ENCODE peak calls at places on chromosomes 7 and 10, in five cellular contexts. G is AG09319, W is HFF-Myc, A is spleen, K is astrocyte of the spinal cord. I is an unnamed sample.

GRCh38 chr10:104980401-104980800 is 339.3 kb downstream of the SORCS3 start:
- DNase-seq in W (no peak), G (no peak), A (no peak), K (no peak), I (no peak)

GRCh38 chr10:114995468-114995867 is 57.5 kb downstream of the TRUB1 start:
- DNase-seq in G (no peak), A (no peak), K (peak; percentile 12), W (no peak), I (peak; percentile 40)

GRCh38 chr10:80171248-80171660 is 34.1 kb downstream of the ANXA11 start:
- DNase-seq in K (no peak), G (no peak), W (no peak), A (peak; percentile 45), I (no peak)

GRCh38 chr7:23343102-23343501 is 44.0 kb downstream of the MALSU1 start:
- DNase-seq in W (no peak), A (no peak), K (no peak), G (no peak), I (no peak)

GRCh38 chr7:130945411-130945811 is 211.4 kb upstream of the KLF14 start:
- DNase-seq in G (no peak), K (no peak), A (no peak), W (no peak), I (no peak)

GRCh38 chr10:60414877-60415585 is 25.4 kb upstream of the ANK3 start:
- DNase-seq in K (peak; percentile 85), W (peak; percentile 42), G (peak; percentile 29), A (no peak), I (peak; percentile 85)

GRCh38 chr10:88979153-88979562 is 11.4 kb upstream of the FAS start:
- DNase-seq in K (peak; percentile 94), A (no peak), W (no peak), G (peak; percentile 46), I (peak; percentile 75)

GRCh38 chr7:156986378-156986777 is 24.1 kb downstream of the MNX1 start:
- DNase-seq in A (no peak), G (no peak), K (no peak), W (no peak), I (no peak)

GRCh38 chr7:83468251-83468739 is 180.6 kb downstream of the SEMA3E start:
- DNase-seq in G (peak; percentile 93), W (peak; percentile 98), A (no peak), K (peak; percentile 98), I (peak; percentile 98)

GRCh38 chr10:75002351-75002725 is 109.1 kb upstream of the SAMD8 start:
- DNase-seq in A (no peak), G (no peak), W (no peak), K (no peak), I (no peak)

GRCh38 chr10:114648368-114648767 is 9.7 kb downstream of the ABLIM1 start:
- DNase-seq in G (no peak), K (peak; percentile 60), A (no peak), W (peak; percentile 47), I (peak; percentile 71)

GRCh38 chr10:12513003-12513365 is 163.6 kb downstream of the CAMK1D start:
- DNase-seq in G (no peak), A (no peak), K (no peak), W (no peak), I (no peak)

GRCh38 chr7:149172534-149172920 is 22.8 kb upstream of the ZNF282 start:
- DNase-seq in A (no peak), G (no peak), W (no peak), K (no peak), I (no peak)

GRCh38 chr7:123769371-123769770 is 20.6 kb upstream of the WASL start:
- DNase-seq in A (no peak), K (peak; percentile 67), W (peak; percentile 2), G (no peak), I (peak; percentile 76)

GRCh38 chr7:756928-757560 is 30.0 kb upstream of the PRKAR1B start:
- DNase-seq in K (no peak), A (peak; percentile 65), G (no peak), W (no peak), I (no peak)

GRCh38 chr7:13603661-13604060 is 385.8 kb downstream of the ETV1 start:
- DNase-seq in A (no peak), G (no peak), W (no peak), K (peak; percentile 8), I (peak; percentile 3)

GRCh38 chr7:157016352-157017041 is 6.0 kb upstream of the MNX1 start:
- DNase-seq in W (no peak), G (no peak), A (no peak), K (no peak), I (no peak)

GRCh38 chr7:19674266-19674960 is 34.4 kb downstream of the POLR1F start:
- DNase-seq in W (no peak), K (peak; percentile 62), G (no peak), A (no peak), I (no peak)

GRCh38 chr10:3435671-3436070 is 263.1 kb upstream of the PITRM1 start:
- DNase-seq in K (peak; percentile 47), W (no peak), A (no peak), G (no peak), I (no peak)

GRCh38 chr7:28149291-28150101 is 31.1 kb downstream of the JAZF1 start:
- DNase-seq in K (no peak), A (no peak), W (no peak), G (no peak), I (no peak)

GRCh38 chr10:132510174-132510611 is 27.4 kb upstream of the INPP5A start:
- DNase-seq in G (no peak), K (no peak), A (peak; percentile 69), W (no peak), I (no peak)

GRCh38 chr7:51162724-51163329 is 153.8 kb downstream of the COBL start:
- DNase-seq in G (peak; percentile 44), K (peak; percentile 84), W (peak; percentile 77), A (no peak), I (peak; percentile 84)

GRCh38 chr10:87696922-87697714 is 37.4 kb downstream of the PAPSS2 start:
- DNase-seq in A (no peak), G (no peak), K (no peak), W (no peak), I (peak; percentile 5)

GRCh38 chr10:85225311-85225710 is 896.9 kb downstream of the CCSER2 start:
- DNase-seq in G (no peak), K (no peak), W (no peak), A (no peak), I (no peak)

GRCh38 chr7:94396044-94396443 is 1.3 kb downstream of the COL1A2 start:
- DNase-seq in A (no peak), G (peak; percentile 54), K (peak; percentile 79), W (peak; percentile 84), I (peak; percentile 74)

GRCh38 chr10:9825491-9826018 is 1192.1 kb upstream of the CELF2 start:
- DNase-seq in K (no peak), G (no peak), A (no peak), W (no peak), I (no peak)

GRCh38 chr7:102891693-102892261 is 21.0 kb upstream of the LRRC17 start:
- DNase-seq in G (no peak), A (no peak), W (peak; percentile 63), K (peak; percentile 94), I (peak; percentile 91)

GRCh38 chr7:116087984-116088383 is 57.4 kb upstream of the TFEC start:
- DNase-seq in W (no peak), K (no peak), G (no peak), A (no peak), I (no peak)
- TF ChIP-seq CTCF in W (no peak), K (no peak), G (no peak), A (no peak), I (no peak)

GRCh38 chr7:45223078-45223477 is 65.5 kb downstream of the RAMP3 start:
- DNase-seq in G (no peak), K (no peak), A (no peak), W (no peak), I (no peak)
- TF ChIP-seq CTCF in G (no peak), K (no peak), A (no peak), W (no peak), I (no peak)

DNA sequence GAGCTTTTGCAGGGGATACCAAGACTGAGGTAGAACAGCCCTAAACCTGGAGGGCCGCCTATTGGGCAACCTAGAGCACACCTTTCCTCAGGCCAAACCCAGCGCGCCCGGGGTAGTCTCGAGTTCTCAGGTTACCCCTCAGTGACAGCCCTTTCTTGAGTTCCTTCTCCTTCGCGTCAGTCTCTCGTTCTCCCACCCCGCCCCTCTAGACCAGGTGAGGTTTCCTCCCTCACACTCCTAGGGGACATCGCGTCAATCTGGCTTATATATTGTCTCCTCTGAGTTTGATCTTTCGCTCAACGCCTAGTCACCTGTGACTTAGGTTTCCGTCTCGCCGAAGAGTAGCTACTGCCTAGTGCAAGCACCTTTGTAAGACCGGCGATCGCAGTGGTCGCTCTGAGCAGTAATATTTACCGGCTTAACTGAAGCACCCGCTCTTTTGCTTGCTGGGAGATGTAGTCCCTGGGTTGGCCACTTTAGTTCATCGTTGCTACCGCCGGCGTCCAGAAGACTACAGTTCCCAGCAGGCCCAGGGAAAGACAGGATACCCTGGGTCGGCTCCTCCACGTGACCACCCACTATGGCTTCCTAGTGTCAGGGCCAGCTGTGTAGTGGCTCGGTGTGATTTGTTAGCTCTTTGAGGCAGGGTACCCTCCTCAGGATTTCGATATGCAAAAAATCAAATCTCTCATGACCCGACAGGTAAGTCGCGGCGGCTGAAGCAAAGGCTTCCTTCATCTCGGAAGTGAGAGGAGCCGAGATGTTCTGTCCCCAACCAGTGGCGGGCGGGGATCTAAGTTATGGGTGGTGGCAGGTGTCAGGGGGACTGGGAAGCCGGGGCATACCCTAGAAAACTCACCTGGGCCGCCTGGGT is at the start of gene VPS50:
- DNase-seq in A (peak; percentile 97), G (peak; percentile 86), W (peak; percentile 80), K (peak; percentile 96), I (peak; percentile 91)
- TF ChIP-seq CTCF in A (no peak), G (no peak), W (no peak), K (peak; percentile 0), I (no peak)

GRCh38 chr10:106789623-106790022 is 374.9 kb downstream of the SORCS1 start:
- DNase-seq in W (no peak), K (no peak), A (no peak), G (no peak), I (no peak)

GRCh38 chr10:106795619-106796018 is 368.9 kb downstream of the SORCS1 start:
- DNase-seq in G (no peak), W (no peak), A (no peak), K (no peak), I (no peak)
- TF ChIP-seq CTCF in G (no peak), W (no peak), A (peak; percentile 43), K (no peak), I (no peak)

GRCh38 chr7:140176271-140176701 is 497 bp downstream of the KDM7A start:
- DNase-seq in G (no peak), A (no peak), K (no peak), W (no peak), I (peak; percentile 45)
- TF ChIP-seq CTCF in G (no peak), A (no peak), K (no peak), W (no peak), I (no peak)

GRCh38 chr7:99459087-99459486 is 6.9 kb downstream of the ATP5MF start:
- DNase-seq in W (no peak), K (no peak), A (no peak), G (no peak), I (no peak)

GRCh38 chr7:99457646-99458493 is 8.1 kb downstream of the ATP5MF start:
- DNase-seq in K (no peak), G (no peak), W (no peak), A (no peak), I (no peak)

GRCh38 chr7:99457050-99457645 is 8.8 kb downstream of the ATP5MF start:
- DNase-seq in G (no peak), W (no peak), A (no peak), K (no peak), I (no peak)

GRCh38 chr7:99460651-99461050 is 5.3 kb downstream of the ATP5MF start:
- DNase-seq in G (no peak), W (no peak), K (no peak), A (no peak), I (no peak)

GRCh38 chr7:99461221-99461620 is 4.7 kb downstream of the ATP5MF start:
- DNase-seq in W (no peak), K (no peak), G (no peak), A (no peak), I (no peak)
- TF ChIP-seq CTCF in W (no peak), K (no peak), G (no peak), A (no peak), I (no peak)